ENCODE peak calls at places on chromosomes 3 and 15, in five cellular contexts. Q is GM12865, T is upper lobe of right lung, L is right atrium auricular region, E is lung. K is an unnamed sample.

GRCh38 chr15:72285927-72286516 is 13.7 kb upstream of the PARP6 start:
- DNase-seq in Q (peak), T (peak), L (no peak), E (peak), K (peak)

GRCh38 chr3:23442598-23443383 is 239.7 kb downstream of the UBE2E2 start:
- DNase-seq in Q (peak), T (no peak), L (no peak), E (no peak), K (no peak)

GRCh38 chr15:48170981-48171380 is 7.1 kb downstream of the MYEF2 start:
- DNase-seq in Q (no peak), T (no peak), L (no peak), E (no peak), K (no peak)

GRCh38 chr3:70919091-70919490 is 606.7 kb upstream of the MDFIC2 start:
- DNase-seq in Q (no peak), T (no peak), L (no peak), E (no peak), K (no peak)

GRCh38 chr3:187765342-187765741 is 20.1 kb upstream of the BCL6 start:
- DNase-seq in Q (no peak), T (no peak), L (no peak), E (no peak), K (no peak)

GRCh38 chr15:52019394-52020252 is 604 bp downstream of the MAPK6 start:
- DNase-seq in Q (peak), T (peak), L (peak), E (peak), K (peak)

GRCh38 chr3:64443553-64444331 is 218.5 kb upstream of the PRICKLE2 start:
- DNase-seq in Q (no peak), T (no peak), L (no peak), E (no peak), K (no peak)

GRCh38 chr3:118760611-118761606 is 273.7 kb downstream of the IGSF11 start:
- DNase-seq in Q (peak), T (no peak), L (no peak), E (no peak), K (no peak)

GRCh38 chr3:32421185-32421584 is 29.5 kb downstream of the CMTM7 start:
- DNase-seq in Q (no peak), T (no peak), L (peak), E (no peak), K (no peak)

GRCh38 chr15:83144771-83145170 is 37.3 kb downstream of the TM6SF1 start:
- DNase-seq in Q (no peak), T (no peak), L (no peak), E (no peak), K (no peak)

GRCh38 chr15:32844118-32844711 is 126.4 kb downstream of the GREM1 start:
- DNase-seq in Q (peak), T (no peak), L (no peak), E (no peak), K (no peak)

GRCh38 chr3:33636125-33636855 is 81.8 kb downstream of the CLASP2 start:
- DNase-seq in Q (peak), T (no peak), L (no peak), E (no peak), K (no peak)

GRCh38 chr3:8668216-8668615 is 23.6 kb upstream of the SSUH2 start:
- DNase-seq in Q (no peak), T (no peak), L (no peak), E (no peak), K (no peak)

GRCh38 chr15:99125061-99125990 is 20.4 kb downstream of the SYNM start:
- DNase-seq in Q (no peak), T (no peak), L (no peak), E (no peak), K (no peak)

GRCh38 chr15:66644815-66645345 is 57.2 kb upstream of the SMAD6 start:
- DNase-seq in Q (no peak), T (no peak), L (no peak), E (no peak), K (no peak)

GRCh38 chr15:89504166-89504565 is 7.8 kb upstream of the RHCG start:
- DNase-seq in Q (no peak), T (no peak), L (no peak), E (no peak), K (no peak)

GRCh38 chr3:172138792-172139507 is 99.6 kb downstream of the FNDC3B start:
- DNase-seq in Q (peak), T (no peak), L (peak), E (peak), K (peak)

GRCh38 chr3:70982700-70983140 is 600.8 kb downstream of the FOXP1 start:
- DNase-seq in Q (peak), T (no peak), L (peak), E (no peak), K (peak)

GRCh38 chr3:146503459-146504202 is 34.3 kb upstream of the PLSCR2 start:
- DNase-seq in Q (peak), T (no peak), L (no peak), E (no peak), K (peak)

DNA sequence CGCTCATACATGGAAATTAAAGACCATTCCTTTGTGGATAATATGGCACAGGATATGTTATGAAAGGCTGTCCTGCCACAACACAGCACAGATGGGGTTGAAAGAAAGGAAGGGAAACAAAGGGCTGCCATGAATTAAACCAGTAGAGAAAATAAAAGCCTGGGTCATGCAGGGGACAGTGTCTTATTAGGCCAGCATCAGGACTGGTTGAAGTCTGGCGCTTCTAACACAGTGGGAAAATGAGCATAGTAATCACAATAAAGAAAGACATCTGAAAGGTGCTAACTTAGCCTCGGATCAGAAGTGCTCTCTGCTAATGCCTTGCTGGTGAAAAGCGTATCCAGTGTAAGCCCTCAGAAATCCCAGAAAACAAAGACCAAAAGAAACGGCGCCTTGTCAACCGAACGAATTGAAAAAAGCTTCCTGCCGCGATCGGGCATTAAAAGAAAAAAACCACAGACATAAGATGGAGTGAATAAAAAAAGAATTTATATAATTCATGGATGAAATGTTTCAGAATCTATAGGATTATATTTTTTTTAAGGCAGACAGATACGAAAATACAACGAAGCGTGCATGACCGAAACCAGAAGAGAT is 578 bp upstream of the MKRN3 start:
- DNase-seq in Q (no peak), T (no peak), L (no peak), E (no peak), K (no peak)
- H3K4me3 ChIP-seq in Q (no peak), T (peak), L (no peak), E (no peak), K (no peak)

GRCh38 chr15:56734013-56734625 is 810 bp upstream of the ZNF280D start:
- DNase-seq in Q (no peak), T (no peak), L (no peak), E (no peak), K (no peak)
- H3K4me3 ChIP-seq in Q (peak), T (peak), L (no peak), E (no peak), K (no peak)

DNA sequence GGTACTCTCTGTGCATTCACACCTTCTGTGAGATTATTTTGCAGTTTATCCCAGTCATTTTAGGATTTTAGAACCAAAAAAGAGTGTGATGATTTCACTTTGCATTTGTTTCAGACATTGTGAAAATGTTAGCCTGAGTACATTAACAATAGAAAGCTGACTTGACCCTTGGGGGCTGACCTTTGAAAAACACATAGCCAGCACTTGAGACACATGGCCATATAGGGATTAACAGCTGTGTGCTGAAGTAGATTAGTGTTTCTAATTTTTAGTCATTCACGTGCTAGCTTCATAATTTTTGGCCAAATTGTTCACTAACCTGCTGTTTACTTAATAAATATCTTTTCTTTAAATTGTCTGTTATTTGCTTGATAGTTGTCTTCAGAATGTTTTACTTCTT is 3.5 kb downstream of the FEM1B start:
- DNase-seq in Q (no peak), T (no peak), L (no peak), E (no peak), K (no peak)
- H3K4me3 ChIP-seq in Q (peak), T (peak), L (peak), E (no peak), K (peak)

GRCh38 chr3:177037241-177037640 is 160.0 kb downstream of the TBL1XR1 start:
- DNase-seq in Q (no peak), T (no peak), L (no peak), E (no peak), K (no peak)
- H3K4me3 ChIP-seq in Q (no peak), T (no peak), L (no peak), E (no peak), K (no peak)

GRCh38 chr15:101648356-101648755 is 3.8 kb downstream of the TM2D3 start:
- DNase-seq in Q (no peak), T (no peak), L (no peak), E (no peak), K (no peak)
- H3K4me3 ChIP-seq in Q (no peak), T (no peak), L (no peak), E (no peak), K (no peak)

GRCh38 chr3:11478167-11478566 is 165.5 kb downstream of the VGLL4 start:
- DNase-seq in Q (no peak), T (no peak), L (no peak), E (no peak), K (no peak)

GRCh38 chr3:11475324-11475723 is 168.4 kb downstream of the VGLL4 start:
- DNase-seq in Q (no peak), T (no peak), L (no peak), E (no peak), K (no peak)

GRCh38 chr3:11476814-11477213 is 166.9 kb downstream of the VGLL4 start:
- DNase-seq in Q (no peak), T (no peak), L (no peak), E (no peak), K (no peak)

GRCh38 chr3:11479230-11479620 is 164.5 kb downstream of the VGLL4 start:
- DNase-seq in Q (no peak), T (no peak), L (no peak), E (no peak), K (no peak)

DNA sequence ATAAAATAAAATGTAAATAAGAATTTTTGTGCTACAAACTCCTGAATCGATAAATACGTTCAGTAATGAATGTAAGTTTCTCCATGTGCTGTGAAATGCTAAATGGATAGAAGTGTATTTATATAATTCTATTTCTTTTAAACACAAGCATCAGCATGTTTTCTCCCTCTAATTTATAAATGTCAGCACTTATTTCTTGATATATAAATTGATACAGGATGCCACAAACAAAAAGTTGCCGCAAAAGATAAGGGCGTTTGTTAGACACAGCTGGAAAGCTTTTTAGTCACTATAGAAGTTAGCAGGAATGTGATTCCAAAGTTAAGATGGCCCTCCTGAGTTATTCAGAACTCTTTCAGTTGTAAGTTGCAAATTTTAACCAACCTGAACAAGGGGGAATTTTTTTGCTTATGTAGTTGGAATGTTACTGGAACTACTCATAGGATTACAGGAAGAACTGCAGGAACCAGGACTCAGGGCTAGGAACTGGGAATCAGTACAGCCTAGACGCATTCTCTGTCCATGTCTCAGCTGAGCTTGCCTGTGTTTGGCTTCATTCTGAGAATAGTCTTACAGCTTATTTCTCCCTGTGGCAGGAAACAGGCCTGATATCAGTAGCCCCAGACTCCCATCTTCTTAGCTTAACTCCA is 166.3 kb downstream of the VGLL4 start:
- DNase-seq in Q (no peak), T (no peak), L (no peak), E (no peak), K (no peak)
- H3K4me3 ChIP-seq in Q (no peak), T (no peak), L (no peak), E (no peak), K (no peak)

K was measured in GM06990.